ENCODE peak calls at places on chromosomes 13 and 19, in five cellular contexts. One of them, this sample, is unnamed.

GRCh38 chr19:48807590-48808308 is 3.1 kb downstream of the BCAT2 start:
- DNase-seq in CD4-positive, alpha-beta T cell: no peak
- DNase-seq in T-cell: no peak
- DNase-seq in T47D: no peak
- DNase-seq in IMR-90: no peak
- DNase-seq in this sample: peak

GRCh38 chr13:33612641-33613638 is 205.0 kb upstream of the RFC3 start:
- DNase-seq in IMR-90: no peak
- DNase-seq in CD4-positive, alpha-beta T cell: no peak
- DNase-seq in T47D: no peak
- DNase-seq in T-cell: no peak
- DNase-seq in this sample: no peak

GRCh38 chr19:37938379-37938778 is 31.4 kb downstream of the SIPA1L3 start:
- DNase-seq in T-cell: no peak
- DNase-seq in CD4-positive, alpha-beta T cell: no peak
- DNase-seq in T47D: no peak
- DNase-seq in IMR-90: no peak
- DNase-seq in this sample: no peak

GRCh38 chr19:375395-376110 is 31.0 kb upstream of the MIER2 start:
- DNase-seq in T47D: no peak
- DNase-seq in IMR-90: no peak
- DNase-seq in CD4-positive, alpha-beta T cell: no peak
- DNase-seq in T-cell: no peak
- DNase-seq in this sample: peak

GRCh38 chr13:45055902-45056648 is 64.2 kb upstream of the GTF2F2 start:
- DNase-seq in T47D: no peak
- DNase-seq in IMR-90: peak
- DNase-seq in CD4-positive, alpha-beta T cell: no peak
- DNase-seq in T-cell: no peak
- DNase-seq in this sample: no peak

GRCh38 chr19:756232-756631 is 5.3 kb downstream of the MISP start:
- DNase-seq in T47D: no peak
- DNase-seq in T-cell: no peak
- DNase-seq in IMR-90: peak
- DNase-seq in CD4-positive, alpha-beta T cell: no peak
- DNase-seq in this sample: no peak

GRCh38 chr19:46755077-46755852 is 9.0 kb upstream of the STRN4 start:
- DNase-seq in T-cell: no peak
- DNase-seq in IMR-90: peak
- DNase-seq in CD4-positive, alpha-beta T cell: no peak
- DNase-seq in T47D: no peak
- DNase-seq in this sample: no peak

GRCh38 chr13:42970824-42971669 is 21.0 kb downstream of the EPSTI1 start:
- DNase-seq in T-cell: peak
- DNase-seq in IMR-90: peak
- DNase-seq in T47D: no peak
- DNase-seq in CD4-positive, alpha-beta T cell: peak
- DNase-seq in this sample: no peak

GRCh38 chr13:40539954-40540706 is 126.3 kb downstream of the FOXO1 start:
- DNase-seq in IMR-90: peak
- DNase-seq in CD4-positive, alpha-beta T cell: no peak
- DNase-seq in T47D: no peak
- DNase-seq in T-cell: no peak
- DNase-seq in this sample: no peak

GRCh38 chr13:113584870-113585671 is 518 bp downstream of the TFDP1 start:
- DNase-seq in IMR-90: no peak
- DNase-seq in T47D: no peak
- DNase-seq in T-cell: no peak
- DNase-seq in CD4-positive, alpha-beta T cell: no peak
- DNase-seq in this sample: peak

GRCh38 chr19:2984196-2984490 is 6.8 kb downstream of the TLE6 start:
- DNase-seq in CD4-positive, alpha-beta T cell: no peak
- DNase-seq in IMR-90: no peak
- DNase-seq in T47D: no peak
- DNase-seq in T-cell: no peak
- DNase-seq in this sample: no peak

GRCh38 chr19:15108145-15108844 is 1.1 kb downstream of the SYDE1 start:
- DNase-seq in CD4-positive, alpha-beta T cell: no peak
- DNase-seq in T47D: no peak
- DNase-seq in IMR-90: no peak
- DNase-seq in T-cell: no peak
- DNase-seq in this sample: no peak

GRCh38 chr13:78595819-78596700 is 7.3 kb downstream of the POU4F1 start:
- DNase-seq in T-cell: no peak
- DNase-seq in T47D: no peak
- DNase-seq in IMR-90: no peak
- DNase-seq in CD4-positive, alpha-beta T cell: no peak
- DNase-seq in this sample: peak

GRCh38 chr19:1400281-1401137 is 833 bp downstream of the GAMT start:
- DNase-seq in IMR-90: no peak
- DNase-seq in CD4-positive, alpha-beta T cell: no peak
- DNase-seq in T47D: peak
- DNase-seq in T-cell: no peak
- DNase-seq in this sample: peak

GRCh38 chr19:4359627-4360000 is 16.3 kb downstream of the MPND start:
- DNase-seq in IMR-90: no peak
- DNase-seq in T47D: no peak
- DNase-seq in T-cell: no peak
- DNase-seq in CD4-positive, alpha-beta T cell: no peak
- DNase-seq in this sample: no peak

GRCh38 chr13:98828614-98829013 is 76.1 kb upstream of the SLC15A1 start:
- DNase-seq in CD4-positive, alpha-beta T cell: no peak
- DNase-seq in T-cell: no peak
- DNase-seq in IMR-90: no peak
- DNase-seq in T47D: no peak
- DNase-seq in this sample: no peak

GRCh38 chr13:94707400-94708021 is 4.8 kb downstream of the SOX21 start:
- DNase-seq in T47D: no peak
- DNase-seq in CD4-positive, alpha-beta T cell: no peak
- DNase-seq in IMR-90: no peak
- DNase-seq in T-cell: no peak
- DNase-seq in this sample: no peak

GRCh38 chr19:11480081-11480926 is 542 bp downstream of the ELAVL3 start:
- DNase-seq in T47D: no peak
- DNase-seq in CD4-positive, alpha-beta T cell: no peak
- DNase-seq in T-cell: no peak
- DNase-seq in IMR-90: no peak
- DNase-seq in this sample: no peak

GRCh38 chr13:98523455-98524102 is 53.3 kb downstream of the STK24 start:
- DNase-seq in IMR-90: no peak
- DNase-seq in T-cell: no peak
- DNase-seq in CD4-positive, alpha-beta T cell: no peak
- DNase-seq in T47D: no peak
- DNase-seq in this sample: no peak

GRCh38 chr19:42132030-42132628 is at the start of gene POU2F2:
- DNase-seq in T-cell: peak
- DNase-seq in IMR-90: no peak
- DNase-seq in T47D: no peak
- DNase-seq in CD4-positive, alpha-beta T cell: peak
- DNase-seq in this sample: peak

This sample was measured in left lobe of liver.